ENCODE peak calls at places on chromosomes 12 and 14, in nine cellular contexts. O, G, X, C, P, R, M, J and F are unnamed samples.

GRCh38 chr14:33465952-33466700 is 484.7 kb downstream of the EGLN3 start:
- DNase-seq in O (no peak), G (no peak), X (no peak), C (no peak), P (no peak), R (peak; percentile 13), M (no peak), J (no peak), F (no peak)

GRCh38 chr12:104219361-104219892 is 3.8 kb downstream of the TXNRD1 start:
- DNase-seq in O (no peak), G (no peak), X (peak; percentile 25), C (peak; percentile 37), P (no peak), R (peak; percentile 89), M (peak; percentile 99), J (no peak), F (peak; percentile 90)

GRCh38 chr14:63956326-63956725 is 103.5 kb downstream of the SYNE2 start:
- DNase-seq in O (no peak), G (no peak), X (no peak), C (no peak), P (no peak), R (no peak), M (peak; percentile 55), J (no peak), F (no peak)

GRCh38 chr12:109944975-109945374 is 44.9 kb downstream of the TCHP start:
- DNase-seq in O (no peak), G (peak; percentile 53), X (no peak), C (no peak), P (no peak), R (no peak), M (peak; percentile 31), J (peak; percentile 28), F (no peak)

GRCh38 chr14:50524071-50524470 is 8.3 kb downstream of the MAP4K5 start:
- DNase-seq in O (no peak), G (no peak), X (no peak), C (no peak), P (no peak), R (no peak), M (no peak), J (no peak), F (no peak)

GRCh38 chr12:96219700-96220206 is 25.6 kb downstream of the ELK3 start:
- DNase-seq in O (no peak), G (no peak), X (no peak), C (no peak), P (no peak), R (peak; percentile 99), M (peak; percentile 99), J (no peak), F (peak; percentile 99)

GRCh38 chr12:120833849-120834248 is 70.3 kb downstream of the SPPL3 start:
- DNase-seq in O (no peak), G (no peak), X (no peak), C (no peak), P (no peak), R (no peak), M (peak; percentile 25), J (no peak), F (no peak)

GRCh38 chr14:59869381-59870255 is 958 bp downstream of the RTN1 start:
- DNase-seq in O (no peak), G (peak; percentile 40), X (no peak), C (peak; percentile 7), P (no peak), R (no peak), M (no peak), J (peak; percentile 55), F (no peak)

GRCh38 chr12:109281452-109281851 is 27.6 kb downstream of the FOXN4 start:
- DNase-seq in O (no peak), G (no peak), X (no peak), C (no peak), P (no peak), R (peak; percentile 15), M (no peak), J (no peak), F (no peak)

GRCh38 chr12:77049767-77050353 is 15.5 kb downstream of the E2F7 start:
- DNase-seq in O (no peak), G (no peak), X (peak; percentile 82), C (peak; percentile 68), P (no peak), R (peak; percentile 49), M (peak; percentile 58), J (peak; percentile 23), F (peak; percentile 78)

GRCh38 chr14:25371053-25371452 is 321.1 kb upstream of the STXBP6 start:
- DNase-seq in O (no peak), G (no peak), X (no peak), C (no peak), P (no peak), R (no peak), M (no peak), J (no peak), F (no peak)

GRCh38 chr12:57694459-57695019 is 607 bp downstream of the OS9 start:
- DNase-seq in O (no peak), G (peak; percentile 53), X (peak; percentile 56), C (no peak), P (no peak), R (peak; percentile 9), M (no peak), J (no peak), F (no peak)

GRCh38 chr12:53785161-53785560 is 33.4 kb upstream of the CISTR start:
- DNase-seq in O (no peak), G (no peak), X (no peak), C (no peak), P (no peak), R (no peak), M (no peak), J (no peak), F (no peak)

GRCh38 chr12:120072472-120072871 is 44.1 kb downstream of the RAB35 start:
- DNase-seq in O (no peak), G (no peak), X (no peak), C (no peak), P (no peak), R (no peak), M (no peak), J (no peak), F (no peak)

GRCh38 chr14:104640681-104641080 is 36.1 kb upstream of the TMEM179 start:
- DNase-seq in O (no peak), G (no peak), X (no peak), C (no peak), P (no peak), R (no peak), M (no peak), J (no peak), F (no peak)

GRCh38 chr14:104434214-104435076 is 145.1 kb upstream of the C14orf180 start:
- DNase-seq in O (no peak), G (no peak), X (no peak), C (no peak), P (no peak), R (no peak), M (no peak), J (no peak), F (no peak)

GRCh38 chr14:81415781-81416180 is 15.7 kb upstream of the STON2 start:
- DNase-seq in O (no peak), G (no peak), X (no peak), C (no peak), P (no peak), R (no peak), M (no peak), J (no peak), F (no peak)

GRCh38 chr12:15131462-15131861 is 89.8 kb downstream of the RERG start:
- DNase-seq in O (no peak), G (no peak), X (no peak), C (no peak), P (no peak), R (peak; percentile 69), M (no peak), J (no peak), F (peak; percentile 61)

GRCh38 chr12:51779876-51780275 is 68.6 kb downstream of the FIGNL2 start:
- DNase-seq in O (no peak), G (no peak), X (no peak), C (no peak), P (no peak), R (no peak), M (no peak), J (no peak), F (no peak)

GRCh38 chr14:94601961-94602391 is 10.2 kb upstream of the SERPINA3 start:
- DNase-seq in O (peak; percentile 75), G (no peak), X (no peak), C (no peak), P (no peak), R (peak; percentile 86), M (no peak), J (peak; percentile 82), F (peak; percentile 94)

GRCh38 chr14:47822326-47822725 is 146.9 kb upstream of the MDGA2 start:
- DNase-seq in O (no peak), G (no peak), X (no peak), C (no peak), P (no peak), R (no peak), M (no peak), J (no peak), F (no peak)

GRCh38 chr12:89439946-89440345 is 84.7 kb downstream of the GALNT4 start:
- DNase-seq in O (no peak), G (no peak), X (no peak), C (no peak), P (no peak), R (peak; percentile 40), M (peak; percentile 55), J (no peak), F (peak; percentile 30)

GRCh38 chr12:26274441-26275312 is 79.3 kb downstream of the SSPN start:
- DNase-seq in O (peak; percentile 78), G (no peak), X (no peak), C (no peak), P (no peak), R (peak; percentile 99), M (peak; percentile 98), J (no peak), F (peak; percentile 99)

GRCh38 chr12:72865921-72866320 is 593.8 kb downstream of the TRHDE start:
- DNase-seq in O (no peak), G (no peak), X (no peak), C (no peak), P (no peak), R (no peak), M (no peak), J (no peak), F (no peak)

GRCh38 chr14:29220077-29220476 is 453.5 kb downstream of the FOXG1 start:
- DNase-seq in O (no peak), G (peak; percentile 39), X (peak; percentile 70), C (peak; percentile 87), P (no peak), R (no peak), M (no peak), J (no peak), F (no peak)

GRCh38 chr12:64992641-64993040 is 128.5 kb downstream of the WIF1 start:
- DNase-seq in O (no peak), G (no peak), X (no peak), C (no peak), P (no peak), R (no peak), M (no peak), J (no peak), F (no peak)

GRCh38 chr14:35340616-35341453 is 48.7 kb downstream of the PSMA6 start:
- DNase-seq in O (no peak), G (no peak), X (no peak), C (no peak), P (no peak), R (no peak), M (no peak), J (no peak), F (no peak)

GRCh38 chr14:68578597-68578996 is 214.3 kb downstream of the ZFP36L1 start:
- DNase-seq in O (no peak), G (no peak), X (no peak), C (no peak), P (no peak), R (no peak), M (no peak), J (no peak), F (no peak)

GRCh38 chr14:68534301-68534700 is 258.6 kb downstream of the ZFP36L1 start:
- DNase-seq in O (no peak), G (no peak), X (no peak), C (no peak), P (no peak), R (no peak), M (no peak), J (no peak), F (no peak)

GRCh38 chr12:31321565-31322228 is 4.3 kb downstream of the SINHCAF start:
- DNase-seq in O (no peak), G (no peak), X (no peak), C (no peak), P (no peak), R (peak; percentile 23), M (no peak), J (no peak), F (no peak)

GRCh38 chr14:102316048-102316745 is 3.3 kb upstream of the ZNF839 start:
- DNase-seq in O (no peak), G (peak; percentile 24), X (peak; percentile 63), C (peak; percentile 75), P (no peak), R (peak; percentile 68), M (peak; percentile 43), J (no peak), F (peak; percentile 42)